ENCODE peak calls at places on chromosomes 4 and X, in four cellular contexts. W, V, U and P are unnamed samples.

GRCh38 chr4:114563536-114564315 is 34.9 kb upstream of the UGT8 start:
- DNase-seq in W (no peak), V (no peak), U (no peak), P (no peak)

GRCh38 chrX:151896734-151897474 is 15.8 kb upstream of the MAGEA4 start:
- DNase-seq in W (no peak), V (peak; percentile 17), U (no peak), P (no peak)

GRCh38 chrX:30304866-30305265 is 4.3 kb downstream of the NR0B1 start:
- DNase-seq in W (no peak), V (peak; percentile 75), U (no peak), P (no peak)

GRCh38 chr4:83771113-83771705 is 235.3 kb downstream of the GPAT3 start:
- DNase-seq in W (peak; percentile 24), V (peak; percentile 59), U (no peak), P (peak; percentile 45)

GRCh38 chrX:37685452-37686347 is at the start of gene XK:
- DNase-seq in W (peak; percentile 1), V (peak; percentile 76), U (no peak), P (peak; percentile 65)

GRCh38 chr4:128347175-128347868 is 59.7 kb upstream of the PGRMC2 start:
- DNase-seq in W (no peak), V (peak; percentile 60), U (no peak), P (peak; percentile 51)

GRCh38 chrX:52870041-52870440 is 2.2 kb upstream of the XAGE3 start:
- DNase-seq in W (no peak), V (no peak), U (no peak), P (no peak)

GRCh38 chr4:49044270-49044669 is 58.2 kb downstream of the CWH43 start:
- DNase-seq in W (no peak), V (no peak), U (no peak), P (no peak)

GRCh38 chr4:3371038-3371437 is 70.7 kb upstream of the HGFAC start:
- DNase-seq in W (peak; percentile 38), V (no peak), U (no peak), P (no peak)

GRCh38 chrX:149512225-149512885 is 7.2 kb upstream of the IDS start:
- DNase-seq in W (peak; percentile 55), V (peak; percentile 56), U (no peak), P (peak; percentile 64)

GRCh38 chr4:111854494-111855087 is 290.7 kb upstream of the FAM241A start:
- DNase-seq in W (peak; percentile 39), V (peak; percentile 31), U (no peak), P (no peak)

GRCh38 chr4:108979754-108980153 is 216.9 kb upstream of the ETNPPL start:
- DNase-seq in W (no peak), V (no peak), U (no peak), P (no peak)

GRCh38 chr4:24836843-24837242 is 41.5 kb downstream of the SOD3 start:
- DNase-seq in W (no peak), V (no peak), U (no peak), P (no peak)

GRCh38 chrX:151151668-151152267 is 24.6 kb upstream of the GPR50 start:
- DNase-seq in W (peak; percentile 40), V (peak; percentile 57), U (no peak), P (no peak)

GRCh38 chr4:80197132-80197573 is at the start of gene PRDM8:
- DNase-seq in W (no peak), V (no peak), U (no peak), P (no peak)

GRCh38 chrX:9671998-9672397 is 93.6 kb downstream of the GPR143 start:
- DNase-seq in W (no peak), V (no peak), U (no peak), P (no peak)

GRCh38 chr4:123104275-123104674 is 181.9 kb upstream of the NUDT6 start:
- DNase-seq in W (no peak), V (no peak), U (no peak), P (no peak)

GRCh38 chrX:10166731-10167149 is 10.0 kb downstream of the CLCN4 start:
- DNase-seq in W (no peak), V (no peak), U (no peak), P (peak; percentile 37)

GRCh38 chr4:10245761-10246160 is 129.2 kb upstream of the WDR1 start:
- DNase-seq in W (no peak), V (no peak), U (no peak), P (no peak)

GRCh38 chr4:183289688-183290087 is 30.4 kb downstream of the CLDN22 start:
- DNase-seq in W (no peak), V (peak; percentile 32), U (no peak), P (no peak)

DNA sequence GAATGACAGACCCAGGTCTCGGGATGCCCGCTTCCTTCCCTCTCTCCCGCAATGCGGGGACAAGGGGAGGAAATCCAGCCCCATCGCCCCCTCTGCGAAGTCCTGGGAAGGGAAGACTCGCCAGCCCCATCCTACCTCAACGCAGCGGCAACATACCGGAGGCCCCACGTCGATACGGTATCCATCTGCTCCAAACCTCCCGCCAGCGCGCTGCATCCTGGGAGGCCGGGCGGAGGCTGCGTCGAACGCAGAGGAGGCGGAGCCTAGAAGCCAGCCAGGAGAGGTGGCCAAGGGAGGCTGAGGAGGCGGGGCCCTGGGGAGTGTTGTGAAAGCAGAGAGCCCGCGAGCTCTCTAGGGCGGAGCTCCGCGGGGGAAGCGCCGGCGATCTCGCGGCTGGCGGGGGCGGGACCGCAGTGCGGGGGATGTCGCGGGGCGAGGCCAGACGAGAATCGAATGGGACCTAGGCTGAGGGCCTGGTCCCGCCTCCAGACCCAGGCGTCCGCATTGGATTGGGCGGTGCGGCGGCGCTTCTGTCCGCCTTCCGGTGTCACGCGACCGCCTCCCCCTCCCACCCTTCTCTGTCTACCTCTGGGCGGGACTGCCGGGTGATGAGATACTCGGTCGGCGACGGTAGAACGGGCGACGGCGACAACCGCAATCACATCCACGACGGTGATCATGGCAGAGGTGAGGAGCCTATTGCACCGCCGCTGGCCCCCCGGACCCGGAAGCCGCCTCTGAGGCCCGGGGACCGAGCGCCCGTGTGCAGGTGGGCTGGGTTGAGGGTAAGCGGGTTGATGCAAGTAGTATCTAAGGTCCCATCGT is at the start of the genes FANCB and MOSPD2:
- DNase-seq in W (peak; percentile 95), V (peak; percentile 95), U (peak; percentile 92), P (peak; percentile 93)
- TF ChIP-seq POLR2A in W (peak; percentile 26), V (peak; percentile 45), U (no peak), P (no peak)

DNA sequence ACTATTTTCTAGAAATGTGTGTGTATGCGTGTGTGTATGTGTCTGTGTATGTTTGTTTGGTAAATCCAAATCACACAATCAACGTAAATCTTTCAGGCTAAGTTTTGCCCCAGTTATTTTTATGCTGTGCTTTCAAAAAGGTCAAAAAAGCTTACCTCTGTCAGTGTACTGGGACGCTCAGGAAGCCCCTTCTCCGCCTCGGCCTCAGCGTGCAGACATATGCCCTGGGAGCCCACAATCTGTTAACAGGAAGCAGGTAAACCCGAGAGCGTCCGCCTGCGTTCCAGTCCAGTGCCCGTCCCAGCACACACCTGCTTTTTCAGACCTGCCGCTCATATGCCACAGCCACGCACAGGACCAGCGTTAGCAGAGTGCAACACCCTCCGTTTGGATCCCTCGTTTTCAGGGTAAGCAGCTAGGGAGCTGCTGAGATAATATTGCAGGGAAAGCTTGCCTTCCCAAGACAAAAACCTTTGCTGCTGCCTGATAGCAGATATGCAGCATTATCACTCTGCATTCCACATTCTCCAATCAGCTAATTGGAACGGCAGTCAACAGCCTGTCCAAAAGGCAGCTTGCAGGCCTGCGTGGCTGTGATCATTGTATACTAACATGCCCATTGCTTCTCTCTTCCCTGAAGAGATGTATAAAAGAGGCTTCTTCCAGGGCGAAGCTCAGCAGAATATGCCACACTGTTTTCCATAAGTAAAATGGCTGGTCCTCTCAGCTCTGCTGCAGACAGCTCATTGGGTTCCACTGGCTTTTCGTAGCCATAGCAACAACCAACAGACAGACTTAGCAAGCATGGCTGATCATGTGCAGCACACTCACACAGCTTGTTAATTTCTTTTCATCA is at the start of gene SORBS2:
- DNase-seq in W (no peak), V (no peak), U (no peak), P (peak; percentile 74)
- H3K4me3 ChIP-seq in W (no peak within 1 kb of the TSS), V (no peak within 1 kb of the TSS), U (peak within 1 kb of the TSS; percentile 34), P (peak within 1 kb of the TSS; percentile 54)

GRCh38 chr4:41334182-41334581 is 77.5 kb downstream of the UCHL1 start:
- DNase-seq in W (no peak), V (no peak), U (no peak), P (no peak)

DNA sequence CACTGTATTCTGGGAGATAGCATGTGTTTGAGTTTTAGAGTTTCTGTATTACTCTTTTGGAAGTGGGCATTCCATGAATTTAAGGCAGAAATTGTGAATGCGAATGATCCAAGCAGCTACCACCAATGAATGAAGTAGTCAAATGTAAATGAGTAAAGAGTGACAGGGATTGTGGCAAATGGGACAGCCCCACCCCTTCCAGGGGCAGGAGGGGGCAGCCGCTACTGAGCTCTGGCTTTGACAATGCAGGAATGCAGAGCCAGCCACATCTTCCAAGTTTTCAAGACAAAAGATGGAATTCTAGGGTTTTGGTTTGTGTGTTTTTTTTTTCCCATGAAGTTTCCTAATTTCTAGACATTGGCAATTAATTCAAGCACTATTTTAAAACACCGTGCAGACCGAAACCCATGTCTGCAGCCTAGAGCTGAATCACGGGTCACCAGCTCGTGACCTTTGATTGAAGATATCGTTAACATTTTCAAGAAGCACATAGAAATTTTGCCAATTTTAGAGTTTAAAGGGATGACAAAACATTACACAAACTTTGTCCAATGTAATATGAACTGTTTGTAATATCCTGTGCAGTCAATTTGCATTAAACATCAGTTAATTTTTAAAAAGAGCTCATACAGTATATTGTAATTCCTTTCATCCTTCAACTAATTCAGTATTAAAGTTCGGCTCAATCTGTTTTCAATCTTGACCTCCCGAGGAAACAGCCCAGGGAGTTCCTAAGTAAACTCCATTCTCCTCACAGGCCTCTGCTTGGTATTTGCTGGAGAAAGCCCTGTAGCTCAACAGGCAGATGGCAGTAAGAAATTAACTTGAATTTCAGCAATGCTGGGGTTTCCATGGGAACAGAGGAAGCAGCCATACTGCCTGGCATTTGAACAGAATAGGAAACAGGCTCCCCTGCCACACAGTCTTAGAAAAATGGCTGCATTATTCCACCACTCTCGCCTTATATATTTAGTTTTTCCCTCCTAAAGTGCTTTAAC is 83.4 kb downstream of the UCHL1 start:
- DNase-seq in W (peak; percentile 85), V (peak; percentile 73), U (no peak), P (no peak)
- TF ChIP-seq CTCF in W (no peak), V (no peak), U (no peak), P (no peak)

GRCh38 chr4:11471613-11472012 is 42.9 kb upstream of the HS3ST1 start:
- DNase-seq in W (peak; percentile 76), V (no peak), U (no peak), P (no peak)
- TF ChIP-seq POLR2A in W (no peak), V (no peak), U (no peak), P (no peak)

DNA sequence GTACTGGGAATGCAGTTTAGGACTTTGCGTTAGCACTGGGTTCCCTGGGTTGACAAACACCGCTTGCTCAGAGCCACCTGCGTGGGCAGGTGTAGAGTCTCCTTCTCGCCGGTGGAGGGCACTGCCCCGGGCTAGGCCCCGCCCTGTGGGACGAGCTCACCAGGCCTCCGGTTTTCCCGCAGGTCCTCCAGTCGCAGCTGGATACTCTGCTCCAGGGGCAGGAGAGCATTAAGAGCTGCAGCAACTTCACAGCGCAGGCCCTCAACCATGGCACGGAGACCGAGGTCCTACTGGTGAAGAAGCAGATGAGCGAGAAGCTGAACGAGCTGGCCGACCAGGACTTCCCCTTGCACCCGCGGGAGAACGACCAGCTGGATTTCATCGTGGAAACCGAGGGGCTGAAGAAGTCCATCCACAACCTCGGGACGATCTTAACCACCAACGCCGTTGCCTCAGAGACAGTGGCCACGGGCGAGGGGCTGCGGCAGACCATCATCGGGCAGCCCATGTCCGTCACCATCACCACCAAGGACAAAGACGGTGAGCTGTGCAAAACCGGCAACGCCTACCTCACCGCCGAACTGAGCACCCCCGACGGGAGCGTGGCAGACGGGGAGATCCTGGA is 49.2 kb upstream of the MND1 start:
- DNase-seq in W (no peak), V (no peak), U (no peak), P (no peak)
- H3K4me3 ChIP-seq in W (no peak overlapping the region), V (no peak overlapping the region), U (peak overlapping the region; percentile 39), P (no peak overlapping the region)